ENCODE peak calls at places on chromosomes 6 and 20, in nine cellular contexts. B, Y, N, F, Q, H, V, J and C are unnamed samples.

GRCh38 chr6:44229376-44230033 is 6.1 kb downstream of the SLC29A1 start:
- DNase-seq in B (no peak), Y (no peak), N (no peak), F (no peak), Q (no peak), H (no peak), V (no peak), J (no peak), C (no peak)

GRCh38 chr20:39775110-39775509 is 813.0 kb downstream of the DHX35 start:
- DNase-seq in B (no peak), Y (no peak), N (no peak), F (no peak), Q (peak; percentile 98), H (no peak), V (no peak), J (no peak), C (no peak)

GRCh38 chr20:62648318-62648995 is 6.2 kb downstream of the SLCO4A1 start:
- DNase-seq in B (no peak), Y (no peak), N (no peak), F (no peak), Q (no peak), H (no peak), V (no peak), J (no peak), C (no peak)

GRCh38 chr6:111766524-111766857 is 106.8 kb downstream of the FYN start:
- DNase-seq in B (no peak), Y (no peak), N (no peak), F (no peak), Q (no peak), H (no peak), V (no peak), J (no peak), C (no peak)

GRCh38 chr6:23754197-23754596 is 371.8 kb upstream of the NRSN1 start:
- DNase-seq in B (no peak), Y (no peak), N (no peak), F (no peak), Q (no peak), H (no peak), V (peak; percentile 71), J (no peak), C (no peak)

GRCh38 chr20:51306521-51307358 is 235.8 kb downstream of the NFATC2 start:
- DNase-seq in B (peak; percentile 74), Y (peak; percentile 70), N (peak; percentile 62), F (peak; percentile 88), Q (peak; percentile 67), H (peak; percentile 64), V (no peak), J (peak; percentile 66), C (peak; percentile 57)

GRCh38 chr6:167122827-167123657 is at the start of gene CCR6:
- DNase-seq in B (no peak), Y (no peak), N (no peak), F (no peak), Q (no peak), H (no peak), V (no peak), J (no peak), C (no peak)

GRCh38 chr6:12136905-12137304 is 124.8 kb downstream of the HIVEP1 start:
- DNase-seq in B (no peak), Y (peak; percentile 77), N (no peak), F (no peak), Q (peak; percentile 56), H (no peak), V (no peak), J (no peak), C (no peak)

GRCh38 chr20:4243071-4243470 is 227.7 kb upstream of the RNF24 start:
- DNase-seq in B (no peak), Y (no peak), N (no peak), F (no peak), Q (no peak), H (no peak), V (peak; percentile 21), J (no peak), C (no peak)

GRCh38 chr20:32920066-32920465 is 61.3 kb downstream of the EFCAB8 start:
- DNase-seq in B (no peak), Y (no peak), N (no peak), F (no peak), Q (no peak), H (no peak), V (no peak), J (no peak), C (no peak)

GRCh38 chr20:41126719-41127118 is 10.6 kb upstream of the PLCG1 start:
- DNase-seq in B (no peak), Y (no peak), N (no peak), F (no peak), Q (no peak), H (no peak), V (no peak), J (no peak), C (no peak)

GRCh38 chr6:109456710-109457595 is 1.4 kb upstream of the MICAL1 start:
- DNase-seq in B (no peak), Y (peak; percentile 31), N (no peak), F (no peak), Q (peak; percentile 78), H (no peak), V (no peak), J (no peak), C (no peak)

GRCh38 chr6:168326294-168327261 is 7.0 kb upstream of the DACT2 start:
- DNase-seq in B (no peak), Y (no peak), N (no peak), F (no peak), Q (peak; percentile 3), H (no peak), V (no peak), J (peak; percentile 16), C (no peak)

GRCh38 chr20:33947709-33948295 is 45.9 kb upstream of the RALY start:
- DNase-seq in B (peak; percentile 26), Y (peak; percentile 27), N (no peak), F (peak; percentile 81), Q (peak; percentile 54), H (peak; percentile 42), V (peak; percentile 42), J (peak; percentile 88), C (peak; percentile 23)